ENCODE peak calls at places on chromosomes 2 and 18, in ten cellular contexts. P is heart left ventricle; F is CD4-positive, alpha-beta T cell; T is lower lobe of right lung; R is BJ; E is left ventricle myocardium inferior; A is keratinocyte; Y is fibroblast of lung; W is mesothelial cell of epicardium; X is WTC11. Q is an unnamed sample.

GRCh38 chr18:62524443-62525200 is 1.8 kb downstream of the ZCCHC2 start:
- DNase-seq in P (peak), F (peak), T (peak), R (no peak), E (peak), A (no peak), Y (peak), W (peak), X (peak), Q (no peak)

GRCh38 chr2:96899084-96899735 is 29.3 kb upstream of the SEMA4C start:
- DNase-seq in P (no peak), F (no peak), T (no peak), R (no peak), E (no peak), A (no peak), Y (peak), W (no peak), X (no peak), Q (no peak)

GRCh38 chr2:113370030-113370429 is 67.5 kb upstream of the ZNG1B start:
- DNase-seq in P (no peak), F (no peak), T (no peak), R (no peak), E (no peak), A (no peak), Y (no peak), W (no peak), X (no peak), Q (no peak)

GRCh38 chr2:190846746-190847145 is 33.9 kb upstream of the GLS start:
- DNase-seq in P (no peak), F (no peak), T (no peak), R (no peak), E (no peak), A (no peak), Y (peak), W (no peak), X (no peak), Q (no peak)

GRCh38 chr2:75428627-75429026 is 132.1 kb downstream of the EVA1A start:
- DNase-seq in P (no peak), F (no peak), T (no peak), R (no peak), E (no peak), A (no peak), Y (no peak), W (no peak), X (no peak), Q (no peak)

GRCh38 chr2:171161425-171162289 is 964 bp upstream of the TLK1 start:
- DNase-seq in P (no peak), F (no peak), T (no peak), R (no peak), E (no peak), A (no peak), Y (no peak), W (no peak), X (no peak), Q (no peak)

GRCh38 chr2:182868049-182868422 is 1.6 kb upstream of the FRZB start:
- DNase-seq in P (no peak), F (no peak), T (no peak), R (no peak), E (no peak), A (no peak), Y (no peak), W (no peak), X (no peak), Q (no peak)

GRCh38 chr2:113754160-113754559 is 2.3 kb downstream of the SLC35F5 start:
- DNase-seq in P (no peak), F (no peak), T (no peak), R (no peak), E (no peak), A (no peak), Y (no peak), W (no peak), X (no peak), Q (no peak)

GRCh38 chr2:51706220-51706619 is 674.3 kb upstream of the NRXN1 start:
- DNase-seq in P (no peak), F (no peak), T (no peak), R (no peak), E (no peak), A (no peak), Y (no peak), W (no peak), X (no peak), Q (no peak)

GRCh38 chr2:46827274-46827930 is 88.2 kb downstream of the MCFD2 start:
- DNase-seq in P (no peak), F (no peak), T (no peak), R (no peak), E (no peak), A (no peak), Y (peak), W (peak), X (no peak), Q (no peak)

GRCh38 chr2:120986898-120987650 is 251.4 kb downstream of the GLI2 start:
- DNase-seq in P (no peak), F (no peak), T (no peak), R (no peak), E (no peak), A (no peak), Y (no peak), W (no peak), X (no peak), Q (no peak)

GRCh38 chr2:62270728-62271127 is 74.8 kb downstream of the B3GNT2 start:
- DNase-seq in P (peak), F (no peak), T (peak), R (no peak), E (peak), A (no peak), Y (peak), W (peak), X (no peak), Q (no peak)

GRCh38 chr18:32271649-32272324 is 81.9 kb downstream of the MEP1B start:
- DNase-seq in P (no peak), F (no peak), T (no peak), R (no peak), E (no peak), A (no peak), Y (peak), W (no peak), X (peak), Q (no peak)

GRCh38 chr2:234994340-234995321 is 42.8 kb downstream of the SH3BP4 start:
- DNase-seq in P (no peak), F (no peak), T (no peak), R (no peak), E (no peak), A (no peak), Y (peak), W (no peak), X (no peak), Q (no peak)

GRCh38 chr18:59783138-59783537 is 85.9 kb upstream of the CCBE1 start:
- DNase-seq in P (no peak), F (no peak), T (no peak), R (no peak), E (no peak), A (no peak), Y (peak), W (no peak), X (peak), Q (no peak)

GRCh38 chr2:139790807-139791206 is 1010.6 kb upstream of the NXPH2 start:
- DNase-seq in P (no peak), F (no peak), T (no peak), R (no peak), E (no peak), A (no peak), Y (peak), W (no peak), X (no peak), Q (no peak)

GRCh38 chr2:161796192-161796591 is 172.0 kb downstream of the SLC4A10 start:
- DNase-seq in P (no peak), F (no peak), T (peak), R (no peak), E (no peak), A (no peak), Y (peak), W (no peak), X (no peak), Q (no peak)

GRCh38 chr18:8763611-8764010 is 58.3 kb downstream of the MTCL1 start:
- DNase-seq in P (no peak), F (no peak), T (no peak), R (no peak), E (no peak), A (no peak), Y (peak), W (no peak), X (no peak), Q (no peak)

GRCh38 chr2:216671791-216672343 is 23.5 kb downstream of the IGFBP5 start:
- DNase-seq in P (no peak), F (no peak), T (no peak), R (no peak), E (no peak), A (no peak), Y (no peak), W (no peak), X (no peak), Q (no peak)

GRCh38 chr18:72541871-72542690 is 2.1 kb downstream of the CBLN2 start:
- DNase-seq in P (no peak), F (no peak), T (no peak), R (no peak), E (no peak), A (no peak), Y (no peak), W (no peak), X (peak), Q (no peak)

GRCh38 chr2:185372188-185372587 is 366.4 kb upstream of the FSIP2 start:
- DNase-seq in P (no peak), F (no peak), T (no peak), R (no peak), E (no peak), A (no peak), Y (peak), W (no peak), X (no peak), Q (no peak)

GRCh38 chr2:67867735-67868134 is 195.1 kb downstream of the C1D start:
- DNase-seq in P (no peak), F (no peak), T (no peak), R (no peak), E (no peak), A (no peak), Y (peak), W (no peak), X (no peak), Q (no peak)

GRCh38 chr2:73032702-73033097 is 38.8 kb downstream of the SFXN5 start:
- DNase-seq in P (no peak), F (no peak), T (no peak), R (no peak), E (no peak), A (no peak), Y (no peak), W (no peak), X (no peak), Q (no peak)

GRCh38 chr2:127735537-127736399 is 34.5 kb downstream of the SFT2D3 start:
- DNase-seq in P (no peak), F (no peak), T (no peak), R (no peak), E (no peak), A (no peak), Y (no peak), W (no peak), X (no peak), Q (no peak)

GRCh38 chr18:55778731-55779460 is 190.9 kb upstream of the TCF4 start:
- DNase-seq in P (no peak), F (no peak), T (no peak), R (no peak), E (no peak), A (peak), Y (peak), W (no peak), X (no peak), Q (no peak)

GRCh38 chr2:174259981-174260380 is 11.6 kb upstream of the OLA1 start:
- DNase-seq in P (no peak), F (no peak), T (no peak), R (peak), E (no peak), A (no peak), Y (peak), W (no peak), X (no peak), Q (no peak)

GRCh38 chr2:161954103-161954502 is 119.9 kb downstream of the DPP4 start:
- DNase-seq in P (no peak), F (no peak), T (no peak), R (no peak), E (no peak), A (no peak), Y (peak), W (no peak), X (no peak), Q (no peak)

GRCh38 chr2:83516503-83516902 is 942.6 kb downstream of the SUCLG1 start:
- DNase-seq in P (no peak), F (no peak), T (no peak), R (no peak), E (no peak), A (no peak), Y (no peak), W (no peak), X (peak), Q (no peak)
- TF ChIP-seq CTCF in P (no peak), F (no peak), T (no peak), R (no peak), E (no peak), A (no peak), Y (no peak), W (no peak), X (peak), Q (no peak)

DNA sequence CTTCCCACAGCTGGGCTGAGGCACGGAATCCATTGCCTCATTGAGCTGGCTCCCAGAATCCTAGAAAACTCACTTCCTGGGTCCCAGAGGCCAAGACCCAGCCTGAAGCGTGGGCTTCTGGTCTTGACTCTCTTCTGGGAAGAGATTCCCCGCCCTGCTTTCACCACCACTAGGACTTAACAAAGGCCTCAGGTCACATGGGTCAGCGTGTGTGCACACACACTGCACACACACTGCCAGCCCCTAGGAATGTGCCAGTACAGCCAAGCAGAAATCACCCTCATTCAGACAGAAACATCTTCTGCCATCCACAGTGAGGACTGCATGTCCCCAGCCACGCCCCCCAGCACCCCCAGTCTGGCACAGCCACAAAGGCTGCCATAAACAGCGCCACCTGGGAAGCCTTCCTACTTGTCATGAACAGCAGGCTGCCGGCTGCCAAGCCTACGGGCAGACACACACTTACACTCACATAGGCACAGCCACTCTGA is 165.7 kb downstream of the TNS1 start:
- DNase-seq in P (peak), F (no peak), T (peak), R (peak), E (peak), A (no peak), Y (peak), W (no peak), X (peak), Q (peak)
- TF ChIP-seq CTCF in P (peak), F (no peak), T (no peak), R (peak), E (peak), A (peak), Y (peak), W (no peak), X (no peak), Q (no peak)

DNA sequence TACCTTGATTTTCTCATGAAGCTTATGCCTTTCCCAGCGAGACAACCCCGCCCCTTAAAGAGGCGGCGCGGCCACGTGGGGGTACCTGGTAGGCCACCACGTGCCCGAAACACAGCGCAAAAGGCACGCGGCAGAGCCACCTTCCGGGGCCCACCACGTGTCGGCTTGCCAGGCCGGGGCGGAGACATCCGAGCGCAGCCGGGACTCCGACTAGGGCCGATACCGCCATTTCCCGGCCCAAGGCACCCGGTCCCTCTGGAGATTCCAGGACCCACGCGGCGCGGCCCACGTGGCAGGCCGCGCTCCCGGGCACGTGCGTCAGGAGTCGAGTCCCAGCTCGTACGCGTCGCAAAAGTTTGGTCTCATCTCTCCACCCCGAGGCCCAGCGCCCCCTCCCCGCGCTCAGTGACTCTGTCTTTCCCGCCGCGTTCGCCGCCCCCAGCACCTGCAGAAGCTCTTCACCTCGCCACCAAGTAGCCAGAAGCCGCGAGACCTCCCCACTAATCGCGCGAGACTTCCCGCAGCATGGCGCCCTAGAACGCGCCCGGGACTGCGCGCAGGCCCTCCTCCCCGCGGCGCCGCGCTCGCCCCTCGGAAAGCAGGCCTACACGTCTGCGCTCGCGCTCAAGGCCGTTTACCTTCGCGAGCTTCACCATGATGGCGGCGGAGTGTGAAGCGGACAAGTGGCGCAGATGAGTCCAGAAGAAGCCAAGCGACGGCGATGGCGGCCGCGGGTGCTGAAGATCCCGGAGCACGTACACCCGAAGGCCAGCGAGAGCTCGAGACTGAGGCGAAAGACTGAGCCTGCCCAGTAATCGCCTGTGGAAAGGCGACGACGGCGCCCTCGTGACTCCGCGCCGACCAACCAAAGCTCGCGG is at the start of gene NCL:
- DNase-seq in P (peak), F (peak), T (peak), R (peak), E (peak), A (no peak), Y (peak), W (peak), X (peak), Q (peak)
- TF ChIP-seq CTCF in P (no peak), F (no peak), T (no peak), R (no peak), E (no peak), A (no peak), Y (no peak), W (no peak), X (no peak), Q (no peak)

GRCh38 chr2:187453078-187453641 is 5.1 kb upstream of the CALCRL start:
- DNase-seq in P (no peak), F (no peak), T (no peak), R (no peak), E (no peak), A (no peak), Y (no peak), W (no peak), X (no peak), Q (no peak)
- TF ChIP-seq CTCF in P (peak), F (no peak), T (peak), R (peak), E (peak), A (no peak), Y (peak), W (peak), X (peak), Q (no peak)

DNA sequence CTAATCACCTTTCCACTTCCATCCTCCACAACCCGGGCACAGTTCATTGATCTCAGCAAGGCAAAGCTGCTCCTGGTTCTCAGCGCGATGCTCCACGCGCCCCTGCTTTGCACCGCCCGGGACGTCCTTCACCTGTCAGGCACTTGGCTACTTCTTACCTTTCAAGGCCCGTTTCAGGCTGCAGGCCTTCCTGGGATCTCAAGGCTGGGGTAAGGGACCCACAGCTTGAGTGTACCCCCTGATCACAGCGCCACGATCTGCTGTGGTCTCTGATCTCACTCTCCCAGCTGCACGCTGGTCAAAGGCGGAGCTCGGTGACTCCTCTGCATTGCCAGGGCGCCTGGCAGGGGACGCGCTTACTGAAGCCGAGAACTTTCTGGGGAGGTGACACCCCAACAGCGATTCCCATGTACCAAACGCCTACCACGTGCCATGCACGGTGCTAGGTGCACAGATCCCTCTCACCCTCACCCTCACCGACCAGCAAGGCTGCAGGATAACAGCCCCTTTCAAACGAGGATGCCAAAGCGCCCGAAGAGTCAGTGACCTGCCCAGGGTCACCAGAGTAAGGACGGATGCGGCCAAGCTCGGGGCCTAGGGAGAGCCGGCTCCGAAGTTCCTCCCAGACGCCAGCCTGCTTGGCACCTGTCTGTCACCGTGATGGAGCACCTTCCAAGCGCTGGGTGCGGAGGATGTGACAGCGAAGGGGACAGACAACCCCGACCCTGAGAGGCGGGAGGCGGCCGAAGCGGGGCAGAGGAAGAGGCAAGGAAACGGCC is 818 bp downstream of the ITGB1BP1 start:
- DNase-seq in P (peak), F (peak), T (peak), R (no peak), E (peak), A (no peak), Y (peak), W (peak), X (peak), Q (no peak)
- TF ChIP-seq CTCF in P (no peak), F (no peak), T (no peak), R (peak), E (no peak), A (no peak), Y (no peak), W (no peak), X (no peak), Q (no peak)

GRCh38 chr2:48714240-48714639 is 41.3 kb downstream of the LHCGR start:
- DNase-seq in P (no peak), F (no peak), T (no peak), R (no peak), E (no peak), A (no peak), Y (peak), W (no peak), X (no peak), Q (no peak)
- TF ChIP-seq CTCF in P (no peak), F (no peak), T (no peak), R (no peak), E (no peak), A (no peak), Y (no peak), W (no peak), X (no peak), Q (no peak)

DNA sequence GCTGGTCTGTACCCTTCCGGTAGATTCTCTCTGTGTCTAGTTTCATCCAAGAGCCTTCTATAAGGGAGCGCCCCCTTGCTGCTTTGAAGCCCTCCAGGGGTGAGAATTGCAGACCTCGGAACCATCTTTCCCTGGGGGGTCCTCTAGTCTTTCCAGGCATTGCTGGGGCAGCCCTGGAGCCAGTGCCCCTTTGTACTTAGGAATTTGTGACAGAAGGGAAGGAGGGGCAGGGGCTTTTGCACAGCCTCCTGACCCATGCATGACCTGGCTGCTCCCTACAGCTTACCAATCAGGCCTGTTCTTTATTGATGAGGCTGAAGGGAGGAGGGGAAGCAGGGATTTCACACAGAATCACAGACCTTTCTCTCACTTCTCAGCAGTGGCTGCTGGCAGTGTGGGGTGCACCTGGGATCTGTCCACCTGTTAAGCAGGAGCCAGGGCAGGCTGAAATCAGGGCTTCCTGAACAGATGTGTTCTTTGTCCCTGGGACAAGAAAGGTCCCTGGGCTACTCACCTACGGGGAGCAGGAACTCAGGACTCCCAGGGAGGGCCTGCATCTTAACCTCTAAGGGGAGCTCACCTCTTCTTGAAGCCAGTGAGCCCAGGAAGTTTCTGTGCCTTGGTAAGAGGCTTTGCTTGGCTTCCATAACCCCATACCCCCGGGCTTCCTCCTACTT is 56.0 kb upstream of the MAPRE3 start:
- DNase-seq in P (no peak), F (no peak), T (no peak), R (no peak), E (no peak), A (no peak), Y (no peak), W (no peak), X (peak), Q (no peak)
- TF ChIP-seq CTCF in P (no peak), F (no peak), T (no peak), R (no peak), E (no peak), A (no peak), Y (no peak), W (no peak), X (no peak), Q (no peak)